ENCODE peak calls at places on chromosomes 4 and X, in nine cellular contexts. L, I, Y, F, C, W, G, O and D are unnamed samples. For H3K27me3, the result is how much of the 10 kb centered on the place peaks cover.

GRCh38 chrX:70001269-70001668 is 48.5 kb downstream of the AWAT2 start:
- DNase-seq in Y (no peak), I (no peak), O (no peak), G (no peak), C (no peak), L (no peak), F (no peak), W (no peak), D (no peak)

GRCh38 chr4:118313098-118313497 is 39.7 kb downstream of the PRSS12 start:
- DNase-seq in I (no peak), Y (no peak), W (no peak), C (peak), G (no peak), O (no peak), L (no peak), F (no peak), D (no peak)

GRCh38 chrX:106302304-106302703 is 134.2 kb downstream of the PWWP3B start:
- DNase-seq in C (no peak), L (peak), I (no peak), O (no peak), W (no peak), Y (no peak), F (no peak), G (no peak), D (peak)

GRCh38 chrX:3690140-3690539 is 23.3 kb downstream of the PRKX start:
- DNase-seq in L (no peak), I (no peak), Y (no peak), F (no peak), W (no peak), C (peak), O (no peak), G (no peak), D (no peak)

GRCh38 chr4:8269535-8270417 is at the start of gene HTRA3:
- DNase-seq in O (no peak), G (no peak), I (no peak), C (peak), Y (no peak), W (no peak), F (peak), L (no peak), D (no peak)

GRCh38 chr4:36773467-36773866 is 471.1 kb upstream of the NWD2 start:
- DNase-seq in W (no peak), F (no peak), G (no peak), I (no peak), C (no peak), O (no peak), Y (no peak), L (no peak), D (no peak)

GRCh38 chrX:66408507-66408906 is 230.4 kb downstream of the EDA2R start:
- DNase-seq in Y (peak), F (no peak), G (no peak), I (no peak), O (no peak), C (no peak), L (no peak), W (no peak), D (no peak)

GRCh38 chr4:57661707-57662106 is 551.5 kb upstream of the IGFBP7 start:
- DNase-seq in C (no peak), W (no peak), O (no peak), F (no peak), I (no peak), L (no peak), G (no peak), Y (no peak), D (no peak)

GRCh38 chr4:138182838-138183426 is 59.2 kb downstream of the SLC7A11 start:
- DNase-seq in O (no peak), W (peak), C (peak), I (peak), F (peak), Y (peak), G (no peak), L (peak), D (peak)

GRCh38 chr4:186201535-186202230 is 10.3 kb downstream of the CYP4V2 start:
- DNase-seq in G (peak), L (peak), Y (peak), F (peak), C (peak), I (no peak), W (no peak), O (no peak), D (peak)

GRCh38 chrX:13851996-13852695 is 35.3 kb upstream of the GPM6B start:
- DNase-seq in G (no peak), C (no peak), I (no peak), O (no peak), L (no peak), F (no peak), W (no peak), Y (peak), D (no peak)

GRCh38 chrX:71198066-71198465 is 25.0 kb upstream of the GJB1 start:
- DNase-seq in G (no peak), L (no peak), Y (no peak), W (no peak), I (no peak), F (no peak), C (no peak), O (no peak), D (no peak)

GRCh38 chr4:60682901-60683300 is 517.2 kb upstream of the ADGRL3 start:
- DNase-seq in W (no peak), O (no peak), C (peak), G (no peak), I (no peak), F (no peak), L (no peak), Y (no peak), D (no peak)

GRCh38 chrX:139924696-139925094 is 8.2 kb downstream of the ATP11C start:
- DNase-seq in O (no peak), L (no peak), Y (no peak), F (no peak), C (no peak), W (no peak), G (no peak), I (no peak), D (no peak)
- H3K27me3 ChIP-seq in O (under half), L (under half), Y (under half), F (under half), C (under half), W (under half), G (under half), I (under half), D (under half)

GRCh38 chr4:163256680-163257343 is 75.6 kb downstream of the NPY1R start:
- DNase-seq in Y (no peak), L (no peak), G (no peak), F (no peak), C (no peak), O (no peak), W (no peak), I (no peak), D (no peak)

GRCh38 chr4:163249042-163249441 is 82.4 kb upstream of the NAF1 start:
- DNase-seq in C (no peak), O (no peak), Y (no peak), F (no peak), L (no peak), W (no peak), G (no peak), I (no peak), D (no peak)

GRCh38 chr4:163251204-163251603 is 81.2 kb downstream of the NPY1R start:
- DNase-seq in O (no peak), L (no peak), I (no peak), F (peak), Y (no peak), G (no peak), W (no peak), C (no peak), D (no peak)
- TF ChIP-seq CTCF in O (no peak), L (no peak), I (no peak), F (no peak), Y (peak), G (no peak), W (no peak), C (no peak), D (peak)

DNA sequence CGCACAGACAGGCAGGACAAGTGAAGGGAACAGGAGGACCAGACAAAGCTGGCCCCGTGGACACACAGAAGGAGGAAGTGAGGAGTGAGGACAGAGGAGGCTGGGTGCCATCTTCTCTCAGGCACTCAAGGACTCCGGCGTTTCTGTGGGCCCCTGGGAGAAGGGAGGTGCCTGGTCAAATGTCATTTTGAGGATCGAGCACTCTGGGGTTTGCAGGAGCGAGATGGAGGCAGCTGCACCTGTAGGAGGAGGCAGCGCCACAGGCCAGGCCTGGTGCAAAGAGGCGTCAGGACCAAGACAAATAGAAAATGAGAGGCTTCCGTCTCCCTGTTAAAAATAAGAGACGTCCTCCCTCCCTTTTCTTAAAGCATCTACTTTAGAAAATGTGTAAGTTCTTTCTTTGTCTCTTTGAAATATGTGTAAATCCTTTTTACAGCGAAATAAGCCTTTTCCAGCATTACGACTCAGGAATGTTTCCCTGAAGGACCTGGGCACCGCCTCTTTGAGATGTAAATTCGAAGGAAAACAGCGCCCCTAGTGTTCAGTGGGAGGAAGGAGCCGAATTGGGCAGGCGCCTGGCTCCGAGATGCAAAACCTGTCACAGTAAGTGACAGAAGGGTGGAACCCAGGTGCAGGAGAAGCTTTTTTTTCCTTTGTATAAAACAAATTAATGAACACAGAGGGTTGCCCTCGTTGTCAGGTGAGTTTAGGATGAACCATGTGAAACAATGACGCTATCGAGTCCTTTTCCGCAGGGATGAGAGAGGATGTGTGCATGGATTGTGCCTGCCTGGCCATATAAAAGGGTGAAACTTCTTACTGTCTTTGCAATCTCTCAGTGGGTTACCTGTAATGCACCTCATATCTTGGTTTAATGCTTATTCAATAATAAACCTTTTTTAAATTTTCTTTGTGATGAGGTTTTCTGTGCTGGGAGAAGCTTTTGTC is 1.4 kb upstream of the C4orf50 start:
- DNase-seq in F (peak), I (peak), G (peak), Y (peak), W (peak), L (peak), O (no peak), C (peak), D (peak)
- H3K27me3 ChIP-seq in F (under half), I (under half), G (under half), Y (under half), W (under half), L (under half), O (under half), C (under half), D (under half)

GRCh38 chr4:86592553-86593249 is 1.4 kb upstream of the PTPN13 start:
- DNase-seq in F (no peak), I (no peak), W (no peak), C (peak), L (no peak), Y (no peak), G (no peak), O (no peak), D (no peak)

GRCh38 chr4:86593726-86594558 is at the start of gene PTPN13:
- DNase-seq in L (peak), W (peak), C (peak), O (peak), F (peak), Y (peak), G (peak), I (peak), D (peak)

GRCh38 chr4:86596802-86597201 is 2.7 kb downstream of the PTPN13 start:
- DNase-seq in O (no peak), Y (no peak), I (no peak), L (no peak), W (no peak), F (no peak), C (peak), G (no peak), D (no peak)

GRCh38 chr4:86595426-86595805 is 1.3 kb downstream of the PTPN13 start:
- DNase-seq in F (peak), I (no peak), L (no peak), C (peak), W (peak), G (no peak), O (no peak), Y (no peak), D (no peak)

GRCh38 chr4:86594559-86595425 is 677 bp downstream of the PTPN13 start:
- DNase-seq in O (no peak), W (peak), I (peak), Y (peak), F (peak), C (peak), L (peak), G (peak), D (peak)
- TF ChIP-seq CTCF in O (no peak), W (no peak), I (peak), Y (peak), F (peak), C (peak), L (peak), G (no peak), D (no peak)

DNA sequence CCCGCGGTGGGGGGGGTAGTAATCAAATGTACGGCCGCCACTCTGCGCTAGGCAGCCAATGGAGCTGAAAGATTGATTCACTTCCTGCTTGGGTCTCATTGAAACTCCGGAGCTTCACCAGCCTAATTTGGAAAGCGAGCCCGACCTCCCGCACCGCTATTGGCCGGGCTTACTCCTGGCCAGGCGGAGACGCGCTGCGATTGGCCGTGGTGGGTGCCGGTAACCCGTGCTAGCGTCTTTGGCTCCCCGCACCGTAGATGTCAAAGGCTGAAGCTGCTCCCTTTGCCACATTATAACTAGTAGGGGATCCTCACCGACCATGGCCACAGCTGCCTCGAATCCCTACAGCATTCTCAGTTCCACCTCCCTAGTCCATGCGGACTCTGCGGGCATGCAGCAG is at the start of gene POU3F4:
- DNase-seq in G (no peak), C (no peak), O (no peak), W (no peak), I (no peak), L (peak), F (peak), Y (no peak), D (no peak)
- H3K27me3 ChIP-seq in G (under half), C (under half), O (under half), W (under half), I (half or more), L (under half), F (half or more), Y (under half), D (under half)

GRCh38 chr4:27702710-27703431 is 842.2 kb downstream of the STIM2 start:
- DNase-seq in W (no peak), C (peak), G (no peak), L (no peak), Y (peak), F (peak), O (no peak), I (no peak), D (no peak)
- TF ChIP-seq CTCF in W (peak), C (peak), G (no peak), L (no peak), Y (peak), F (no peak), O (no peak), I (no peak), D (no peak)